ENCODE peak calls at places on chromosomes 2 and 18, in six cellular contexts. One of them, this sample, is unnamed.

GRCh38 chr2:160266078-160266551 is 66.0 kb upstream of the ITGB6 start:
- DNase-seq in CD8-positive, alpha-beta T cell: no peak
- DNase-seq in spleen: no peak
- DNase-seq in suprapubic skin: no peak
- DNase-seq in stomach: no peak
- DNase-seq in endodermal cell: no peak
- DNase-seq in this sample: no peak

GRCh38 chr2:232348936-232349335 is 29.6 kb upstream of the ALPP start:
- DNase-seq in suprapubic skin: peak; percentile 37
- DNase-seq in CD8-positive, alpha-beta T cell: no peak
- DNase-seq in stomach: peak; percentile 34
- DNase-seq in endodermal cell: no peak
- DNase-seq in spleen: peak; percentile 64
- DNase-seq in this sample: no peak

GRCh38 chr18:45652703-45653490 is 37.6 kb downstream of the SLC14A2 start:
- DNase-seq in suprapubic skin: no peak
- DNase-seq in stomach: no peak
- DNase-seq in CD8-positive, alpha-beta T cell: peak; percentile 17
- DNase-seq in endodermal cell: peak; percentile 49
- DNase-seq in spleen: no peak
- DNase-seq in this sample: no peak

GRCh38 chr2:31406593-31407385 is 7.8 kb downstream of the XDH start:
- DNase-seq in suprapubic skin: no peak
- DNase-seq in stomach: no peak
- DNase-seq in spleen: no peak
- DNase-seq in endodermal cell: no peak
- DNase-seq in CD8-positive, alpha-beta T cell: no peak
- DNase-seq in this sample: no peak

GRCh38 chr2:17538844-17539554 is 1.5 kb upstream of the VSNL1 start:
- DNase-seq in endodermal cell: peak; percentile 88
- DNase-seq in CD8-positive, alpha-beta T cell: no peak
- DNase-seq in suprapubic skin: peak; percentile 79
- DNase-seq in stomach: peak; percentile 78
- DNase-seq in spleen: no peak
- DNase-seq in this sample: peak; percentile 49

GRCh38 chr2:140842110-140842509 is 1288.7 kb downstream of the LRP1B start:
- DNase-seq in endodermal cell: no peak
- DNase-seq in stomach: no peak
- DNase-seq in CD8-positive, alpha-beta T cell: no peak
- DNase-seq in suprapubic skin: no peak
- DNase-seq in spleen: no peak
- DNase-seq in this sample: no peak

GRCh38 chr2:242034138-242034537 is 164.6 kb downstream of the RTP5 start:
- DNase-seq in CD8-positive, alpha-beta T cell: peak; percentile 17
- DNase-seq in spleen: no peak
- DNase-seq in stomach: no peak
- DNase-seq in endodermal cell: peak; percentile 30
- DNase-seq in suprapubic skin: no peak
- DNase-seq in this sample: no peak

GRCh38 chr2:105794926-105795574 is 50.3 kb downstream of the NCK2 start:
- DNase-seq in suprapubic skin: no peak
- DNase-seq in spleen: no peak
- DNase-seq in endodermal cell: peak; percentile 17
- DNase-seq in CD8-positive, alpha-beta T cell: no peak
- DNase-seq in stomach: no peak
- DNase-seq in this sample: no peak

GRCh38 chr18:46097378-46097852 is 681 bp downstream of the ATP5F1A start:
- DNase-seq in endodermal cell: no peak
- DNase-seq in stomach: peak; percentile 33
- DNase-seq in suprapubic skin: no peak
- DNase-seq in CD8-positive, alpha-beta T cell: no peak
- DNase-seq in spleen: no peak
- DNase-seq in this sample: no peak

GRCh38 chr18:38033282-38033681 is 467.7 kb upstream of the CELF4 start:
- DNase-seq in endodermal cell: no peak
- DNase-seq in CD8-positive, alpha-beta T cell: no peak
- DNase-seq in spleen: no peak
- DNase-seq in suprapubic skin: no peak
- DNase-seq in stomach: no peak
- DNase-seq in this sample: peak; percentile 3

GRCh38 chr18:74682998-74683311 is 85.3 kb downstream of the ZNF407 start:
- DNase-seq in endodermal cell: no peak
- DNase-seq in CD8-positive, alpha-beta T cell: no peak
- DNase-seq in spleen: no peak
- DNase-seq in stomach: no peak
- DNase-seq in suprapubic skin: no peak
- DNase-seq in this sample: no peak

GRCh38 chr2:40844353-40845277 is 392.7 kb upstream of the SLC8A1 start:
- DNase-seq in spleen: no peak
- DNase-seq in CD8-positive, alpha-beta T cell: no peak
- DNase-seq in suprapubic skin: no peak
- DNase-seq in stomach: no peak
- DNase-seq in endodermal cell: peak; percentile 63
- DNase-seq in this sample: no peak

GRCh38 chr2:105403241-105403784 is 4.5 kb upstream of the FHL2 start:
- DNase-seq in suprapubic skin: no peak
- DNase-seq in spleen: no peak
- DNase-seq in endodermal cell: no peak
- DNase-seq in stomach: no peak
- DNase-seq in CD8-positive, alpha-beta T cell: no peak
- DNase-seq in this sample: no peak

GRCh38 chr2:133303150-133303549 is 265.1 kb downstream of the NCKAP5 start:
- DNase-seq in spleen: no peak
- DNase-seq in stomach: no peak
- DNase-seq in suprapubic skin: no peak
- DNase-seq in endodermal cell: no peak
- DNase-seq in CD8-positive, alpha-beta T cell: no peak
- DNase-seq in this sample: no peak

GRCh38 chr2:222364280-222364895 is 60.0 kb upstream of the SGPP2 start:
- DNase-seq in endodermal cell: no peak
- DNase-seq in CD8-positive, alpha-beta T cell: no peak
- DNase-seq in spleen: no peak
- DNase-seq in stomach: no peak
- DNase-seq in suprapubic skin: no peak
- DNase-seq in this sample: no peak

GRCh38 chr2:172449916-172450550 is 22.6 kb downstream of the ITGA6 start:
- DNase-seq in suprapubic skin: no peak
- DNase-seq in stomach: no peak
- DNase-seq in spleen: no peak
- DNase-seq in endodermal cell: no peak
- DNase-seq in CD8-positive, alpha-beta T cell: no peak
- DNase-seq in this sample: no peak

GRCh38 chr2:162343824-162344616 is at the start of gene GCA:
- DNase-seq in spleen: peak; percentile 99
- DNase-seq in suprapubic skin: peak; percentile 99
- DNase-seq in endodermal cell: peak; percentile 99
- DNase-seq in stomach: peak; percentile 97
- DNase-seq in CD8-positive, alpha-beta T cell: peak; percentile 98
- DNase-seq in this sample: peak; percentile 98

GRCh38 chr2:55059793-55060192 is 9.5 kb upstream of the RTN4 start:
- DNase-seq in CD8-positive, alpha-beta T cell: no peak
- DNase-seq in spleen: no peak
- DNase-seq in stomach: no peak
- DNase-seq in endodermal cell: no peak
- DNase-seq in suprapubic skin: no peak
- DNase-seq in this sample: no peak

GRCh38 chr2:121245120-121245820 is 39.7 kb downstream of the TFCP2L1 start:
- DNase-seq in endodermal cell: peak; percentile 33
- DNase-seq in suprapubic skin: peak; percentile 43
- DNase-seq in stomach: no peak
- DNase-seq in CD8-positive, alpha-beta T cell: no peak
- DNase-seq in spleen: peak; percentile 62
- DNase-seq in this sample: no peak

GRCh38 chr2:141565597-141565996 is 565.2 kb downstream of the LRP1B start:
- DNase-seq in spleen: no peak
- DNase-seq in CD8-positive, alpha-beta T cell: no peak
- DNase-seq in suprapubic skin: no peak
- DNase-seq in endodermal cell: no peak
- DNase-seq in stomach: no peak
- DNase-seq in this sample: no peak

GRCh38 chr2:26020214-26020613 is 13.7 kb upstream of the RAB10 start:
- DNase-seq in stomach: no peak
- DNase-seq in spleen: no peak
- DNase-seq in suprapubic skin: no peak
- DNase-seq in CD8-positive, alpha-beta T cell: no peak
- DNase-seq in endodermal cell: no peak
- DNase-seq in this sample: no peak
- H3K27ac ChIP-seq in stomach: no peak overlapping the region
- H3K27ac ChIP-seq in spleen: no peak overlapping the region
- H3K27ac ChIP-seq in suprapubic skin: no peak overlapping the region
- H3K27ac ChIP-seq in CD8-positive, alpha-beta T cell: no peak overlapping the region
- H3K27ac ChIP-seq in endodermal cell: no peak overlapping the region
- H3K27ac ChIP-seq in this sample: no peak overlapping the region

GRCh38 chr2:9160732-9161131 is 45.9 kb upstream of the ASAP2 start:
- DNase-seq in endodermal cell: peak; percentile 78
- DNase-seq in suprapubic skin: no peak
- DNase-seq in CD8-positive, alpha-beta T cell: no peak
- DNase-seq in stomach: no peak
- DNase-seq in spleen: peak; percentile 37
- DNase-seq in this sample: no peak
- TF ChIP-seq CTCF in endodermal cell: peak; percentile 59
- TF ChIP-seq CTCF in suprapubic skin: no peak
- TF ChIP-seq CTCF in CD8-positive, alpha-beta T cell: no peak
- TF ChIP-seq CTCF in stomach: no peak
- TF ChIP-seq CTCF in spleen: no peak
- TF ChIP-seq CTCF in this sample: no peak

DNA sequence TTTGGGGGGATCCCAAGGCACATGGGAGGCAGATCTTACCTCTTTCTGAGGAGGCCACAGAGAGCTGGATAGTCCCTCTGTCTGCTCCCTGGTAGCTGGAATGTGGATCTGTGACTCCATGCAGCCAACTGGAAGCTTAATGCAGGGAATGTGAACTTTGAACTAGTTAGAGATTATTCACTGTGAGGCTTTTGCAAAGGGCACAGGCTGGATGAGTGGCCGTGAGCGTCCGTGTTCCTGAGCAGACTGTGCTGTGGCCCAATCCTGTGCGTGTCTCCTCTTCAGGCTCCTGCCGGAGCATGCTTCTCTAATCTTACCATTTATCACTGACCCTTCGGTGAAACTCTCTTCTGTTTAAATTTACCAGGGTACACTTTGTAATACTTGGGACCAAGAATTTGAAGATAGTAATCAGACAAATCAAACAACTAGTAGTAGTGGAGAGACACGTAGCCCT is 187.6 kb downstream of the PTPRM start:
- DNase-seq in suprapubic skin: no peak
- DNase-seq in spleen: no peak
- DNase-seq in CD8-positive, alpha-beta T cell: no peak
- DNase-seq in endodermal cell: peak; percentile 49
- DNase-seq in stomach: no peak
- DNase-seq in this sample: peak; percentile 30
- H3K4me3 ChIP-seq in suprapubic skin: no peak overlapping the region
- H3K4me3 ChIP-seq in spleen: no peak overlapping the region
- H3K4me3 ChIP-seq in CD8-positive, alpha-beta T cell: no peak overlapping the region
- H3K4me3 ChIP-seq in endodermal cell: peak overlapping the region; percentile 46
- H3K4me3 ChIP-seq in stomach: no peak overlapping the region
- H3K4me3 ChIP-seq in this sample: no peak overlapping the region

GRCh38 chr18:10928971-10929373 is 220.4 kb downstream of the PIEZO2 start:
- DNase-seq in endodermal cell: no peak
- DNase-seq in suprapubic skin: no peak
- DNase-seq in stomach: no peak
- DNase-seq in CD8-positive, alpha-beta T cell: no peak
- DNase-seq in spleen: no peak
- DNase-seq in this sample: peak; percentile 57
- H3K27ac ChIP-seq in endodermal cell: no peak overlapping the region
- H3K27ac ChIP-seq in suprapubic skin: no peak overlapping the region
- H3K27ac ChIP-seq in stomach: no peak overlapping the region
- H3K27ac ChIP-seq in CD8-positive, alpha-beta T cell: no peak overlapping the region
- H3K27ac ChIP-seq in spleen: no peak overlapping the region
- H3K27ac ChIP-seq in this sample: peak overlapping the region; percentile 95

DNA sequence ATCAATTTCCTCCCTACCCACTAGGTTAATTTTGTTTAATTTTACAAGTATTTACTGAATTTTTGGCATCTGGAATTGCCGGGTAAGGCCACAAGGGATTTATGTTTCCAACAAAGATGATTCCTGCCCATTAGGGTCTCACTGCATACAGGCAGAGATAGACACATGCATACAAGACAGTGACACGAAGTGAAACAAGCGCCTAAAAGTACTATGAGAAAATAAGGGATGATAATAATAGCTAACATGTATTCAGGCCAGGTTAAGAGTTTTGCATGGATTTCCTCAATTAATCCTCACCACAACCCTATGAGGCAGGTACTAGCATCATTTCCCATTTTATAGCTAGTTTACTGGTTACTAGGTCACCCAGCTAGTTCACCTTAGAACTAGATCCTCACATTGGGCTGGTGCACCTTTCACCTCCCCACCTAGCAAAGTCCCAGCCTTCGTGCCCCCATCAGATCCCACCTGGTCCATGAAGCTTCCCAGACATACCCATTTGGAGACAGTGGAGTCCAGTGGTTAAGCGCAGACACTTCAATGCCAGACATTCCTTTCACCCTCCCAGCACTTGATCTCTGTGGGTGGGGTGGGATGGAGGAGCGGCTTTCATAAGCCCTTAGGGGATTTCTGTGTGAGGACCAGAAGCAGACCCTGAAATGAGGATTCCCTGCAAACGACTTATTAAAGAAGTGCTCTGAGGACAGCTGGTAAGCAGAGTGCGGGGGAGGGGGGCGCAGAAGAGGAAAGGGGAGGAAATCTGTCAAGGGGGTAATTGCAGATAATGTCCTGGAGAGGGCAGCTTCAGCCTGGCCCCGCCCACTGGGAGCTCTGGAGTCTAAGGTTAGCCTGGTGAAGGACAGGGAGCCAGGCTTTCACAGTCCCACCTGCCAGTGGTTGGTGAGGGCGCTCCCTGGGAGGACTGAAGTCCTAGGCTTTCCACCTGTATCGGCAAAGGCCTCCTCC is 5.8 kb upstream of the DGUOK start:
- DNase-seq in spleen: peak; percentile 80
- DNase-seq in suprapubic skin: no peak
- DNase-seq in endodermal cell: peak; percentile 92
- DNase-seq in CD8-positive, alpha-beta T cell: no peak
- DNase-seq in stomach: peak; percentile 49
- DNase-seq in this sample: no peak
- TF ChIP-seq CTCF in spleen: no peak
- TF ChIP-seq CTCF in suprapubic skin: no peak
- TF ChIP-seq CTCF in endodermal cell: peak; percentile 73
- TF ChIP-seq CTCF in CD8-positive, alpha-beta T cell: no peak
- TF ChIP-seq CTCF in stomach: no peak
- TF ChIP-seq CTCF in this sample: peak; percentile 39

DNA sequence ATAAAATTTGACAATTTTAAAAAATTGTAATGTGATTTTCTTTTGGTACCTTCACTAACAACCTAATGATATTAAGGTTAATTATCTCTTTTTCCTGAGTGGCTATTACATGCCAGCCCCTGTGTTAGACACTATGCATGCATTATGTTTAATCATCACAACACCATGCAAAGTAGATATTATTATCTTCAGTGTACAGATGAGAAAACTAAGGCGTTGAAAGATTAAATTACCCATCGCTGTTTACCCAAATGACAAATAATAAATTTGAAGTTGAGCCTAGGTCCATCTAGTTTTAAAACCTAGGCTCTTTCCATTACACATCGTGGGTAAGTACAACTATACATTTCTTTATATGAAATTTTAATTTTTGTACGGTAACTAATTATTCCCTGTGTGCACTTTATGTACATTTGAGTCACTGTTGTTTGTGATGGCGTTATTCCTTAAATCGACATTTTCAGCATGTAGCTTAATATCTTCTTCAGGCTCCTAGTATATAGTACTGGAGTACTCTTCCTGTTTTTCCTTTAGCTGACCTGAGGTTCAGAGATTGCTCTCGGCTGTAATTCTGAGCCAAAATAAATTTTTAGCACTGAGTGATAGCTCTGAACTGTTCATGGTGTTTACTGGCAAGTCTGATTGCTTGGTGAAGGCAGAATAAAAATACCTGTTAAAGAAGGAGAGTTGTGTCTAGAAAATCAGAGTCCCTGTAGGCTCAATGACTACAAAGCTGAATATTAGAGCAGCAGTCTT is 13.9 kb upstream of the MBD2 start:
- DNase-seq in stomach: no peak
- DNase-seq in CD8-positive, alpha-beta T cell: no peak
- DNase-seq in spleen: no peak
- DNase-seq in suprapubic skin: no peak
- DNase-seq in endodermal cell: no peak
- DNase-seq in this sample: no peak
- H3K4me3 ChIP-seq in stomach: no peak overlapping the region
- H3K4me3 ChIP-seq in CD8-positive, alpha-beta T cell: no peak overlapping the region
- H3K4me3 ChIP-seq in spleen: no peak overlapping the region
- H3K4me3 ChIP-seq in suprapubic skin: no peak overlapping the region
- H3K4me3 ChIP-seq in endodermal cell: no peak overlapping the region
- H3K4me3 ChIP-seq in this sample: no peak overlapping the region

This sample was measured in brain microvascular endothelial cell.